ENCODE peak calls at places on chromosomes 16 and 17, in ten cellular contexts. N is cardiac muscle cell; J is cardiac fibroblast; S is ovary; O is stimulated activated CD8-positive, alpha-beta memory T cell treated with anti-CD3 and anti-CD28 coated beads, Interleukin-7, amount 100 ng/mL, for 1 hour; I is activated CD4-positive, alpha-beta T cell treated with anti-CD3 and anti-CD28 coated beads, Interleukin-2, amount 10 ng/mL, durations not matched to agents 7 days and 5 days; Y is neural crest cell; L is iris pigment epithelial cell; M is CD4-positive, CD25-positive, alpha-beta regulatory T cell; F is HTR-8/SVneo. U is an unnamed sample.

GRCh38 chr17:4536742-4537411 is 18.3 kb downstream of the MYBBP1A start:
- DNase-seq in N (no peak), J (peak; percentile 77), S (peak; percentile 63), O (no peak), I (no peak), Y (no peak), L (peak; percentile 29), M (no peak), F (no peak), U (no peak)

GRCh38 chr16:50666658-50667496 is 14.2 kb downstream of the SNX20 start:
- DNase-seq in N (no peak), J (no peak), S (no peak), O (no peak), I (peak; percentile 65), Y (no peak), L (no peak), M (peak; percentile 69), F (no peak), U (no peak)

GRCh38 chr17:51056813-51057510 is 63.7 kb downstream of the SPAG9 start:
- DNase-seq in N (peak; percentile 56), J (peak; percentile 89), S (no peak), O (no peak), I (peak; percentile 56), Y (peak; percentile 32), L (peak; percentile 91), M (peak; percentile 77), F (peak; percentile 59), U (no peak)

GRCh38 chr17:2084766-2085647 is 30.1 kb downstream of the HIC1 start:
- DNase-seq in N (no peak), J (peak; percentile 95), S (peak; percentile 89), O (no peak), I (no peak), Y (no peak), L (peak; percentile 86), M (no peak), F (no peak), U (no peak)

GRCh38 chr16:48607056-48607825 is 2.7 kb downstream of the N4BP1 start:
- DNase-seq in N (no peak), J (peak; percentile 28), S (no peak), O (no peak), I (no peak), Y (no peak), L (peak; percentile 84), M (no peak), F (no peak), U (no peak)

GRCh38 chr17:45149037-45149668 is 878 bp downstream of the HEXIM1 start:
- DNase-seq in N (peak; percentile 91), J (peak; percentile 87), S (peak; percentile 91), O (peak; percentile 57), I (peak; percentile 80), Y (peak; percentile 78), L (peak; percentile 77), M (peak; percentile 84), F (peak; percentile 87), U (peak; percentile 94)

GRCh38 chr17:48873212-48873611 is 19.4 kb upstream of the ATP5MC1 start:
- DNase-seq in N (no peak), J (no peak), S (no peak), O (no peak), I (no peak), Y (no peak), L (no peak), M (no peak), F (no peak), U (no peak)

GRCh38 chr17:82301916-82302497 is 15.4 kb downstream of the CD7 start:
- DNase-seq in N (no peak), J (no peak), S (no peak), O (no peak), I (peak; percentile 59), Y (no peak), L (no peak), M (peak; percentile 68), F (no peak), U (no peak)

GRCh38 chr17:41787021-41787418 is 509 bp upstream of the JUP start:
- DNase-seq in N (no peak), J (no peak), S (no peak), O (no peak), I (no peak), Y (no peak), L (no peak), M (no peak), F (no peak), U (no peak)

GRCh38 chr17:3738562-3739295 is 15.0 kb downstream of the HASPIN start:
- DNase-seq in N (peak; percentile 12), J (no peak), S (no peak), O (peak; percentile 26), I (peak; percentile 60), Y (no peak), L (no peak), M (peak; percentile 86), F (no peak), U (no peak)

GRCh38 chr17:63998721-63999679 is 849 bp downstream of the PRR29 start:
- DNase-seq in N (no peak), J (no peak), S (no peak), O (no peak), I (no peak), Y (no peak), L (no peak), M (peak; percentile 44), F (no peak), U (no peak)

GRCh38 chr17:34312080-34312479 is 7.2 kb upstream of the CCL8 start:
- DNase-seq in N (no peak), J (peak; percentile 90), S (no peak), O (no peak), I (no peak), Y (no peak), L (peak; percentile 94), M (no peak), F (no peak), U (no peak)

GRCh38 chr16:3993052-3993785 is 112.7 kb upstream of the CREBBP start:
- DNase-seq in N (no peak), J (no peak), S (no peak), O (no peak), I (no peak), Y (no peak), L (no peak), M (no peak), F (no peak), U (no peak)

GRCh38 chr17:50763716-50764450 is 3.4 kb downstream of the ANKRD40CL start:
- DNase-seq in N (no peak), J (no peak), S (no peak), O (no peak), I (no peak), Y (no peak), L (no peak), M (no peak), F (no peak), U (peak; percentile 21)

GRCh38 chr16:19330801-19331484 is 45.4 kb downstream of the CLEC19A start:
- DNase-seq in N (no peak), J (no peak), S (no peak), O (no peak), I (no peak), Y (no peak), L (peak; percentile 27), M (no peak), F (peak; percentile 57), U (no peak)

GRCh38 chr16:47644166-47644565 is 183.0 kb downstream of the PHKB start:
- DNase-seq in N (no peak), J (peak; percentile 91), S (no peak), O (no peak), I (no peak), Y (no peak), L (peak; percentile 96), M (no peak), F (no peak), U (no peak)

GRCh38 chr17:50939542-50939794 is 73.3 kb upstream of the TOB1 start:
- DNase-seq in N (no peak), J (no peak), S (peak; percentile 19), O (no peak), I (no peak), Y (no peak), L (no peak), M (no peak), F (no peak), U (no peak)

GRCh38 chr17:72120878-72121163 is at the start of gene SOX9:
- DNase-seq in N (peak; percentile 93), J (peak; percentile 98), S (no peak), O (no peak), I (no peak), Y (peak; percentile 72), L (peak; percentile 89), M (no peak), F (peak; percentile 98), U (peak; percentile 88)

GRCh38 chr16:78277374-78277773 is 177.9 kb downstream of the WWOX start:
- DNase-seq in N (peak; percentile 2), J (no peak), S (peak; percentile 47), O (no peak), I (no peak), Y (no peak), L (no peak), M (no peak), F (no peak), U (no peak)

GRCh38 chr17:18185391-18185790 is 1.8 kb downstream of the ALKBH5 start:
- DNase-seq in N (peak; percentile 64), J (peak; percentile 59), S (no peak), O (no peak), I (no peak), Y (no peak), L (peak; percentile 49), M (no peak), F (no peak), U (no peak)

U was measured in osteocyte.